ENCODE peak calls at places on chromosomes 7 and 10, in ten cellular contexts. I, L, P, M, E, T, W, Z, K and S are unnamed samples.

GRCh38 chr10:118950190-118950658 is 79.3 kb upstream of the NANOS1 start:
- DNase-seq in K (no peak), E (no peak), W (no peak), L (no peak), T (no peak), I (no peak), P (no peak), Z (peak), M (no peak), S (no peak)

GRCh38 chr10:122954731-122955050 is 664 bp upstream of the C10orf88 start:
- DNase-seq in E (no peak), I (no peak), P (no peak), K (peak), T (no peak), M (peak), Z (no peak), L (no peak), W (no peak), S (no peak)

GRCh38 chr7:147523056-147523455 is 1067.5 kb upstream of the C7orf33 start:
- DNase-seq in P (no peak), T (no peak), L (no peak), M (no peak), K (no peak), I (no peak), W (no peak), E (peak), Z (no peak), S (no peak)

GRCh38 chr7:75795831-75796285 is 17.7 kb downstream of the CCL24 start:
- DNase-seq in T (no peak), P (peak), Z (no peak), L (no peak), E (no peak), K (peak), W (no peak), I (no peak), M (peak), S (no peak)

GRCh38 chr10:50367732-50368131 is 116.4 kb upstream of the ASAH2 start:
- DNase-seq in T (peak), L (no peak), I (no peak), Z (peak), P (no peak), M (no peak), W (peak), K (no peak), E (peak), S (no peak)

GRCh38 chr7:40721344-40721949 is 586.6 kb downstream of the SUGCT start:
- DNase-seq in M (no peak), W (peak), Z (peak), I (no peak), E (peak), L (no peak), T (no peak), P (no peak), K (no peak), S (no peak)

GRCh38 chr7:37118029-37118428 is 330.6 kb downstream of the ELMO1 start:
- DNase-seq in E (no peak), L (no peak), W (no peak), I (no peak), K (no peak), T (no peak), M (no peak), P (no peak), Z (no peak), S (no peak)

GRCh38 chr10:31484407-31485135 is 165.6 kb downstream of the ZEB1 start:
- DNase-seq in I (no peak), L (no peak), P (no peak), M (no peak), T (no peak), K (no peak), Z (peak), E (peak), W (peak), S (no peak)

DNA sequence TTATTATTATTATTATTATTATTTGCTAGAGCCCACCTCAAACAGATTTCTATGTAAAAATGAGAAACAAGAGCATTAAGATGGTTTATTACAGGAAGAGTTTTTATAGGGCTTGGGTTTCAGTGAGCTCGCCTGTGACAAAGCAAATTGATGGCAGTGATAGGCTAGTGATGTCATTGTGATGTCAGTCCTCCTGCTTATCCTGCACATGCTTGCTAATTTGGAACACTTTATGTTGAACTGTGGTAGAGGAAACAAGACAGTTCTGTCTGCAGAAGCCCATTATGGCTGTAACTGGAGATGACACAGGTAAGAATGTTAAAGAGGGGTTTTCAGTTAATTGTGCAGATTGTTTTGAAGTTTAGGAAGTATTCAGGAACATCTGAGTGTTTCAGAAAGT is 68.3 kb downstream of the CREM start:
- DNase-seq in K (no peak), P (no peak), I (peak), E (peak), Z (peak), W (peak), L (no peak), M (no peak), T (no peak), S (no peak)
- H3K4me3 ChIP-seq in K (peak), P (peak), I (peak), E (peak), Z (peak), W (no peak), L (peak), M (peak), T (no peak), S (peak)

GRCh38 chr10:49298990-49299815 is at the start of gene C10orf71:
- DNase-seq in K (peak), L (no peak), M (no peak), T (no peak), E (no peak), I (no peak), W (no peak), Z (no peak), P (no peak), S (no peak)

GRCh38 chr10:49296826-49297225 is 2.1 kb upstream of the C10orf71 start:
- DNase-seq in T (no peak), I (no peak), Z (no peak), W (no peak), M (no peak), E (no peak), L (no peak), K (no peak), P (no peak), S (no peak)

GRCh38 chr10:49298666-49298989 is 342 bp upstream of the C10orf71 start:
- DNase-seq in P (no peak), K (peak), W (no peak), T (no peak), I (no peak), Z (no peak), L (no peak), M (no peak), E (peak), S (no peak)

GRCh38 chr10:49296382-49296781 is 2.6 kb upstream of the C10orf71 start:
- DNase-seq in K (no peak), P (no peak), L (no peak), W (no peak), M (no peak), E (no peak), T (no peak), Z (no peak), I (no peak), S (no peak)

GRCh38 chr10:49297818-49298665 is 928 bp upstream of the C10orf71 start:
- DNase-seq in T (no peak), L (no peak), E (no peak), K (peak), W (no peak), P (no peak), M (no peak), I (no peak), Z (no peak), S (no peak)
- H3K4me3 ChIP-seq in T (no peak), L (no peak), E (no peak), K (peak), W (no peak), P (no peak), M (peak), I (no peak), Z (no peak), S (no peak)

DNA sequence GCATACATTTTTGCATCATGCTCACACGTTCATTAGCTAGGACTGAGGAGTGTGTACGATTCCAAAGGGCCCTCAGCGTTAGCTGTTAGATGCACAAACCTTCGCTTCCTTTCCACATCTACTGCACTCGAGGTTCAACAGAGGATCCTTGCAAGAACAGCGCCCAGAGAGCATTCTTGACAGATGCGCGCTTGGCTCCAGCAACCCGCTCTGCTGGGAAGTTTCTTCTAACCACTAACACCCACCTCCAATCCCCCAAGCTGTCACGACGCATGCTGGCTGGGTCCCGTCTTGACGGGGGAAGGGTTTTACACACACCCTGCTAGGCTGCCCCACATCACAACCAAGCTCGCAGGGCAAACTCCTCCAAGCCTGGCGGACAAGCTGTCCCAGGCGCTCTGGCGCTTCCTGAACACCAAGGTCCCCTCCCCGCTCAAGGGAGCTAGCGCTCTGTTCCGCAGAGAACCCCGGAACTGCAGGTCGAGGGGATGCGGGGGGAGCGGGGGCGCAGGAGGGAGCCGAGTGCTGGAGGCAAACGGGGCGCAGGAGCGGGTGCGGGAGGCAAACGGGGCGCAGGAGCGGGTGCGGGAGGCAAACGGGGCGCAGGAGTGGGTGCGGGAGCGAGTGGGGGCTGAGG is 653 bp upstream of the ADRB1 start:
- DNase-seq in M (no peak), L (peak), Z (peak), I (no peak), K (peak), P (peak), T (no peak), W (peak), E (no peak), S (no peak)
- H3K4me3 ChIP-seq in M (peak), L (peak), Z (no peak), I (peak), K (peak), P (peak), T (peak), W (peak), E (peak), S (peak)

DNA sequence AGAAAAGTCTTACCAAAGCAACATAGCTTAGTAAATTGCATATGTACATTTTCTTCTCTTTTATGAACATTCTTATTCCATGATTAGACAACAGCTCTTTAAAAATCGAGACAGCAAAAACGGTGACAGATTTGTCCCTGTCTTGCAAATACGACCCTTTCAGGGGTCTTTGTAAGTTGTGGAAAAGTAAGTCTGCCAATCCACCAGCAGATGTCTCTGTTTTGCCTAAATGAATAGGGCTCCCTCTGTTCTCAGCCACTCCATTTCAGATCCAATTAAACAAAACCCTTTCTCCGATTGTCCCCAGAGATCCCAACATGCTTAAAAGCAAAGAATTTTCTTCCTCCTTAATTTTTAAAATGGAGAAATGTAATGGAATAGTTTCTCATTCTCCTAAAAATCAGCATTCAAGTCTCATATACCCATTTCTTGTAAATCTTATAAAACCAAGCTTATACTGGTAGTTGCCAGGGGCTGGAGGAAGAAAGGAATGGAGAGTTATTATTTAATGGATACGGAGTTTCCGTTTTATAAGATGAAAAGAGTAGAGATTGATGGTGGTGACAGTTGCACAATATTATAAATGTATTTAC is 61.0 kb upstream of the NFE2L3 start:
- DNase-seq in T (peak), W (peak), E (peak), I (no peak), P (no peak), K (no peak), L (no peak), M (no peak), Z (peak), S (peak)
- H3K4me3 ChIP-seq in T (no peak), W (no peak), E (no peak), I (no peak), P (no peak), K (no peak), L (no peak), M (no peak), Z (no peak), S (no peak)